ENCODE peak calls at places on chromosomes 1 and 21, in six cellular contexts. E, U, Q, N, D and O are unnamed samples.

GRCh38 chr1:233367057-233367759 is 39.7 kb downstream of the MAP3K21 start:
- DNase-seq in E (peak), U (no peak), Q (no peak), N (peak), D (no peak), O (no peak)

GRCh38 chr1:38041941-38042834 is 4.4 kb downstream of the POU3F1 start:
- DNase-seq in E (no peak), U (no peak), Q (no peak), N (no peak), D (no peak), O (no peak)

GRCh38 chr1:116737020-116737854 is 17.0 kb upstream of the CD2 start:
- DNase-seq in E (peak), U (peak), Q (peak), N (peak), D (peak), O (peak)

GRCh38 chr1:234188454-234188792 is 184.8 kb upstream of the COA6 start:
- DNase-seq in E (peak), U (peak), Q (peak), N (peak), D (no peak), O (no peak)

GRCh38 chr21:46323227-46323709 is 402 bp downstream of the C21orf58 start:
- DNase-seq in E (no peak), U (peak), Q (no peak), N (no peak), D (no peak), O (no peak)

GRCh38 chr1:32246888-32247273 is at the start of gene FAM167B:
- DNase-seq in E (no peak), U (no peak), Q (no peak), N (no peak), D (no peak), O (peak)

GRCh38 chr1:39081266-39082139 is 55.4 kb downstream of the NDUFS5 start:
- DNase-seq in E (no peak), U (peak), Q (no peak), N (no peak), D (peak), O (no peak)

GRCh38 chr1:171819946-171820345 is 21.4 kb upstream of the DNM3 start:
- DNase-seq in E (no peak), U (no peak), Q (no peak), N (no peak), D (no peak), O (no peak)

GRCh38 chr1:36203027-36203553 is 21.2 kb upstream of the THRAP3 start:
- DNase-seq in E (no peak), U (no peak), Q (no peak), N (no peak), D (no peak), O (no peak)

GRCh38 chr1:10935724-10936123 is 76.7 kb upstream of the TARDBP start:
- DNase-seq in E (no peak), U (no peak), Q (no peak), N (no peak), D (no peak), O (no peak)

GRCh38 chr1:192807221-192807967 is 1.4 kb upstream of the RGS2 start:
- DNase-seq in E (peak), U (peak), Q (no peak), N (no peak), D (no peak), O (peak)

GRCh38 chr1:41850029-41850428 is 68.7 kb downstream of the HIVEP3 start:
- DNase-seq in E (no peak), U (no peak), Q (no peak), N (no peak), D (no peak), O (no peak)

GRCh38 chr21:41899431-41900202 is 20.5 kb upstream of the PRDM15 start:
- DNase-seq in E (no peak), U (no peak), Q (no peak), N (no peak), D (no peak), O (no peak)

GRCh38 chr1:39759436-39759726 is 11.8 kb downstream of the OXCT2 start:
- DNase-seq in E (no peak), U (no peak), Q (no peak), N (no peak), D (no peak), O (no peak)

GRCh38 chr1:97091263-97091662 is 369.7 kb downstream of the PTBP2 start:
- DNase-seq in E (no peak), U (peak), Q (no peak), N (no peak), D (no peak), O (no peak)

GRCh38 chr1:9369964-9370788 is 77.5 kb downstream of the SPSB1 start:
- DNase-seq in E (no peak), U (no peak), Q (no peak), N (no peak), D (no peak), O (no peak)

GRCh38 chr1:231357831-231358354 is 19.8 kb downstream of the SPRTN start:
- DNase-seq in E (peak), U (peak), Q (peak), N (peak), D (peak), O (peak)

GRCh38 chr1:118339431-118340146 is 154.6 kb upstream of the SPAG17 start:
- DNase-seq in E (no peak), U (no peak), Q (no peak), N (no peak), D (no peak), O (no peak)

GRCh38 chr1:169103443-169103842 is 3.0 kb upstream of the ATP1B1 start:
- DNase-seq in E (no peak), U (no peak), Q (no peak), N (no peak), D (no peak), O (no peak)

GRCh38 chr1:115717541-115717940 is 51.0 kb downstream of the CASQ2 start:
- DNase-seq in E (peak), U (peak), Q (no peak), N (peak), D (no peak), O (peak)

GRCh38 chr1:203153989-203154821 is 21.4 kb downstream of the MYBPH start:
- DNase-seq in E (no peak), U (peak), Q (no peak), N (no peak), D (no peak), O (peak)

GRCh38 chr1:60133848-60134247 is 60.3 kb upstream of the C1orf87 start:
- DNase-seq in E (no peak), U (no peak), Q (no peak), N (no peak), D (no peak), O (no peak)

GRCh38 chr21:45326169-45326833 is 38.6 kb upstream of the POFUT2 start:
- DNase-seq in E (no peak), U (no peak), Q (no peak), N (no peak), D (no peak), O (no peak)

GRCh38 chr1:92563457-92564216 is 76.9 kb upstream of the GFI1 start:
- DNase-seq in E (no peak), U (peak), Q (peak), N (no peak), D (no peak), O (no peak)

GRCh38 chr1:3650248-3651010 is 526 bp upstream of the WRAP73 start:
- DNase-seq in E (no peak), U (no peak), Q (no peak), N (no peak), D (no peak), O (no peak)

GRCh38 chr21:31914472-31914871 is 41.7 kb downstream of the HUNK start:
- DNase-seq in E (no peak), U (no peak), Q (no peak), N (no peak), D (no peak), O (no peak)

GRCh38 chr1:19006837-19007271 is 50.4 kb upstream of the IFFO2 start:
- DNase-seq in E (no peak), U (no peak), Q (no peak), N (peak), D (peak), O (no peak)

GRCh38 chr1:99496067-99496466 is 149.8 kb upstream of the PALMD start:
- DNase-seq in E (no peak), U (no peak), Q (no peak), N (no peak), D (no peak), O (no peak)

GRCh38 chr1:210883821-210884220 is 250.1 kb downstream of the KCNH1 start:
- DNase-seq in E (peak), U (no peak), Q (no peak), N (no peak), D (no peak), O (no peak)

GRCh38 chr1:26571381-26571780 is 41.8 kb downstream of the RPS6KA1 start:
- DNase-seq in E (no peak), U (no peak), Q (no peak), N (no peak), D (no peak), O (no peak)

GRCh38 chr21:36509966-36510742 is 30.2 kb upstream of the CLDN14 start:
- DNase-seq in E (no peak), U (no peak), Q (no peak), N (no peak), D (no peak), O (peak)

GRCh38 chr1:154716012-154716411 is 108.0 kb upstream of the ADAR start:
- DNase-seq in E (no peak), U (peak), Q (no peak), N (no peak), D (no peak), O (no peak)

GRCh38 chr1:219066631-219067349 is 106.9 kb upstream of the LYPLAL1 start:
- DNase-seq in E (peak), U (peak), Q (no peak), N (no peak), D (no peak), O (peak)

GRCh38 chr1:236361909-236362590 is 32.0 kb upstream of the EDARADD start:
- DNase-seq in E (no peak), U (no peak), Q (no peak), N (no peak), D (no peak), O (no peak)

GRCh38 chr1:153465728-153466625 is 5.5 kb upstream of the S100A7 start:
- DNase-seq in E (peak), U (peak), Q (no peak), N (peak), D (peak), O (peak)

GRCh38 chr1:40056519-40057309 is 16.2 kb downstream of the CAP1 start:
- DNase-seq in E (no peak), U (no peak), Q (no peak), N (no peak), D (no peak), O (no peak)

GRCh38 chr1:64986903-64987871 is 20.8 kb upstream of the JAK1 start:
- DNase-seq in E (peak), U (peak), Q (peak), N (peak), D (no peak), O (no peak)

GRCh38 chr1:150564051-150564991 is 15.1 kb downstream of the MCL1 start:
- DNase-seq in E (no peak), U (no peak), Q (no peak), N (peak), D (no peak), O (no peak)

GRCh38 chr1:41751804-41752513 is 166.8 kb downstream of the HIVEP3 start:
- DNase-seq in E (no peak), U (peak), Q (peak), N (no peak), D (no peak), O (peak)

DNA sequence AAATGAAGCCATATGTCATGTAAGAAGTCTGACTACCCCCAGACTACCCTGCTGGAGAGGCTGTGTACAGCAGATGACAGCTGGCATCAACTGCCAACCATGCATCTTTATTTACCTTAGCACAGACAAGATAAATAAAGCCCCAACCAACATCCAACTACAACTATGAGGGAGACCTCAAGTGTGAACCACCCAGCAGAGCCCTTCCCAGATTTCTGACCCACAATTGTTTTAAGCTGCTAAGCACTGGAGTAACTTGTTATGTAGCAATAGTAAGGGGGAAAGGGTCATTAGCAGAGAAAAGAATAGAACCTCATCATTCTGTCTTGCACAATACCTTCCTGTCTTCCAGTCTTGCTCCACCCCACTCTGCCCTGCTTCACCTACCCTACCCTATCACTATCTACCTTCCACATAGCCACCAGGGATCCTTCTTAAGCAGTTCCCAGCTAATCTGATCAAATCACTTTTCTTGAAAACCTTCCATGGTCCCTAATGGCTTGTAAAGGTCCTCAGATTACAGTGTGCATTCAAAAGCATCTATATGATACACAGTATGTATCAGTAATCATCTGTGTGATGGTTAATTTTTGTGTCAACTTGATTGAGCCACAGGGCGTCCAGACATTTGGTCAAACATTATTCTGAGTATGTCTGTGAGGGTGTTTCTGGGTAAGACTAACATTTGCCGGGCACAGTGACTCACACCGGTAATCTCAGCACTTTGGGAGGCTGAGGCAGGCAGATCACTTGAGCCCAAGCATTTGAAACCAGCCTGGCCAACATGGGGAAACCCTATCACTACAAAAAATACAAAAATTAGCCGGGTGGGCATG is 19.6 kb upstream of the RBM15 start:
- DNase-seq in E (no peak), U (peak), Q (no peak), N (no peak), D (no peak), O (no peak)
- TF ChIP-seq MYC in E (no peak), U (no peak), Q (no peak), N (no peak), D (no peak), O (no peak)

GRCh38 chr1:214898718-214899117 is 183.8 kb upstream of the KCNK2 start:
- DNase-seq in E (no peak), U (no peak), Q (no peak), N (no peak), D (no peak), O (no peak)

GRCh38 chr1:214902636-214903320 is 179.8 kb upstream of the KCNK2 start:
- DNase-seq in E (no peak), U (no peak), Q (no peak), N (no peak), D (no peak), O (peak)

GRCh38 chr1:214900590-214900989 is 181.9 kb upstream of the KCNK2 start:
- DNase-seq in E (no peak), U (no peak), Q (no peak), N (no peak), D (no peak), O (no peak)

GRCh38 chr1:214899908-214900470 is 182.5 kb upstream of the KCNK2 start:
- DNase-seq in E (peak), U (no peak), Q (no peak), N (no peak), D (no peak), O (no peak)

DNA sequence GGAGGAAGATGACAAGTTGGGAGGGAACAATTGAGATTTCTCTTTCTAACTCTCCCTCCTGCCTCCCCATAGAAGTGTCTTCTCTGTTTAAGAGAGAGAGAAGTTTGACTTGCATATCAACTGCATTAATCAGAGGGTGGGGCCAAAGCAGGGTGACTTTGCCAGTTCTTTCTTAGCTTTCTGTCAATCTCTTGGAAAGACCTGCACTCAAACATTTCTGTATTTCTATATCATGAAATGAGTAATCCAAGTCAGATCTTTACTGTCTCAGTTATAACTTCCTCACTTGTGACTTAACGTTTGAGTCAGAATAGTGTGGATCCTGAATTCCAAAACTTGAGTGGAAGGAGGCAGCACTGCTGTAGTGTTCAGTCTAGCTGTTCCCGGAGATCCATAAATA is 180.8 kb upstream of the KCNK2 start:
- DNase-seq in E (peak), U (no peak), Q (no peak), N (no peak), D (peak), O (peak)
- TF ChIP-seq MYC in E (no peak), U (no peak), Q (no peak), N (no peak), D (no peak), O (no peak)

GRCh38 chr1:175270361-175270760 is 77.8 kb upstream of the KIAA0040 start:
- DNase-seq in E (no peak), U (no peak), Q (no peak), N (no peak), D (no peak), O (peak)

GRCh38 chr1:175268720-175269119 is 76.1 kb upstream of the KIAA0040 start:
- DNase-seq in E (no peak), U (no peak), Q (no peak), N (no peak), D (no peak), O (no peak)

GRCh38 chr1:175269151-175269550 is 76.6 kb upstream of the KIAA0040 start:
- DNase-seq in E (no peak), U (no peak), Q (no peak), N (no peak), D (no peak), O (no peak)

GRCh38 chr1:175272361-175272760 is 79.8 kb upstream of the KIAA0040 start:
- DNase-seq in E (no peak), U (peak), Q (no peak), N (no peak), D (no peak), O (no peak)

GRCh38 chr1:175267716-175268416 is 75.3 kb upstream of the KIAA0040 start:
- DNase-seq in E (no peak), U (no peak), Q (no peak), N (no peak), D (no peak), O (no peak)
- TF ChIP-seq MYC in E (no peak), U (no peak), Q (no peak), N (no peak), D (no peak), O (no peak)

DNA sequence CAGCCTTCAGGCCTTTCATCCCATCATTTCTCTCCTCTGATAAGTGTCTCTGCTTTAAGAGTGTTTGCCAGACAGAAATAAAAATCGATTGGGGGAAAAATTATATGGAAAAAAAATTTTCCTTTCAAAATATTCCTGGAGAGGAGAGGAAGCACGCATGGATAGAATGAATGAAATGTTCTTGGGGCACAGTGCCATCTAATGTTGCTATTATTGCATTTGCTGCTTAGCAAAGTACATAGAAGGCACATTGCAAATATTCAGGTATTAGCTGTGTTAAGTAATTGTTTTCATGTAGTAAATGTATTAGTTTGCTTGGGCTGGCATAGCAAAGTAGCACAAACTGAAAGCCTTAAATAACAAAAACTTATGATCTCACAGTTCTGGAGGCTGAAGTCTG is 18.1 kb downstream of the B3GALT5 start:
- DNase-seq in E (peak), U (no peak), Q (no peak), N (no peak), D (no peak), O (no peak)
- TF ChIP-seq MYC in E (no peak), U (no peak), Q (no peak), N (no peak), D (no peak), O (no peak)

GRCh38 chr1:207873055-207873890 is 37.7 kb downstream of the CD34 start:
- DNase-seq in E (no peak), U (peak), Q (no peak), N (no peak), D (peak), O (no peak)
- TF ChIP-seq MYC in E (no peak), U (no peak), Q (no peak), N (no peak), D (no peak), O (no peak)

DNA sequence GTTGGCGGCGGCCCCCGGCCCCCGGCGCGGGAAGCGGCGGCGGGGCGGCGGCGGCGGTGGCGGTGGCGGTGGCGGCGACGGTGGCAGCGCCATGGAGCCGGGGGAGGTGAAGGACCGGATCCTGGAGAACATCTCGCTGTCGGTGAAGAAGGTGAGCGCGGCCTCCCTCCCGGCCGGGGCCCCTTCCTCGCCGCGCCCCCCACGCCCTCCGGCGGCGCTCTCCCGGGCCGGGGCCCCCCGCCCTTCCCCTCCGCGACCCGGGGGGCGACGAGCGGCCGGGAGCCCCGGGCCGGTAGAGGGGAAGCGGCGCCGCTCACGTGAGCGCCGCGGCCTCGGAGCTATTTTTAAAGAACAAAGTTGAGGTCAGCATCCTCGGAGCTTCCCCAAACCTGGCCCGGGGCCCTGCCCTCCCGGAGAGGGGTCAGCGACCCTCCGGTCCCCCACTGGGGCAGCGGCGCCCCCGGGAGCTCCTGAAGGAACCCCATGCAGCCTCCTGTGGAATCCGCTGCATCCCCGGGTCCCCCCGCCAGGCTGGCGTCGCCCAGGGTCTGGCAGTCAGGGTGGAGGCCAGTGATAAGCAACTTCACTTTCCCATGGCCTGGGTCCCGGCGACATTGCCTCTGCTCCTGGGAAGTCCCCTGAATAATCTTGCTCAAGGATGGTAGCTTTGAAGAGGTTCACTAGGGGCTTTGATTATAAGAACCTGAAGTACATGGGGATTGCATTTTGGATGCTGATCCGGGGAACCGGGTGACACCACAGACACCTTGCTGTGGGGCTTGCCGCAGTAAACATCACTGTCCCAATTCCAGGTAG is 556 bp downstream of the PLEKHM2 start:
- DNase-seq in E (no peak), U (peak), Q (no peak), N (no peak), D (peak), O (peak)
- TF ChIP-seq MYC in E (no peak), U (no peak), Q (no peak), N (no peak), D (peak), O (no peak)